ENCODE peak calls at places on chromosomes 1 and 21, in nine cellular contexts. One of them, this sample, is unnamed.

GRCh38 chr1:58861510-58861909 is 77.7 kb upstream of the JUN start:
- DNase-seq in endothelial cell: no peak
- DNase-seq in endodermal cell: no peak
- DNase-seq in neural crest cell: no peak
- DNase-seq in effector CD4-positive, alpha-beta T cell: no peak
- DNase-seq in GDM1: no peak
- DNase-seq in GM23248: peak; percentile 72
- DNase-seq in stomach: no peak
- DNase-seq in dorsolateral prefrontal cortex: no peak
- DNase-seq in this sample: no peak

GRCh38 chr1:220887202-220887867 is 8.1 kb downstream of the HLX start:
- DNase-seq in stomach: no peak
- DNase-seq in endodermal cell: peak; percentile 85
- DNase-seq in dorsolateral prefrontal cortex: no peak
- DNase-seq in endothelial cell: peak; percentile 37
- DNase-seq in effector CD4-positive, alpha-beta T cell: no peak
- DNase-seq in neural crest cell: no peak
- DNase-seq in GDM1: no peak
- DNase-seq in GM23248: peak; percentile 33
- DNase-seq in this sample: no peak

GRCh38 chr1:39592069-39592468 is 15.5 kb upstream of the PABPC4 start:
- DNase-seq in dorsolateral prefrontal cortex: no peak
- DNase-seq in endothelial cell: no peak
- DNase-seq in stomach: no peak
- DNase-seq in endodermal cell: no peak
- DNase-seq in effector CD4-positive, alpha-beta T cell: no peak
- DNase-seq in GDM1: no peak
- DNase-seq in GM23248: no peak
- DNase-seq in neural crest cell: no peak
- DNase-seq in this sample: no peak

GRCh38 chr1:53084589-53084971 is 22.6 kb downstream of the PODN start:
- DNase-seq in GDM1: no peak
- DNase-seq in GM23248: no peak
- DNase-seq in dorsolateral prefrontal cortex: no peak
- DNase-seq in effector CD4-positive, alpha-beta T cell: no peak
- DNase-seq in stomach: no peak
- DNase-seq in neural crest cell: no peak
- DNase-seq in endodermal cell: no peak
- DNase-seq in endothelial cell: no peak
- DNase-seq in this sample: no peak

GRCh38 chr21:39006653-39007417 is 176.4 kb downstream of the PSMG1 start:
- DNase-seq in GM23248: no peak
- DNase-seq in effector CD4-positive, alpha-beta T cell: no peak
- DNase-seq in neural crest cell: no peak
- DNase-seq in stomach: peak; percentile 64
- DNase-seq in GDM1: peak; percentile 60
- DNase-seq in endodermal cell: no peak
- DNase-seq in dorsolateral prefrontal cortex: peak; percentile 48
- DNase-seq in endothelial cell: no peak
- DNase-seq in this sample: peak; percentile 74

GRCh38 chr1:227753999-227754764 is 18.9 kb downstream of the SNAP47 start:
- DNase-seq in neural crest cell: no peak
- DNase-seq in stomach: no peak
- DNase-seq in effector CD4-positive, alpha-beta T cell: no peak
- DNase-seq in GM23248: peak; percentile 76
- DNase-seq in endothelial cell: no peak
- DNase-seq in dorsolateral prefrontal cortex: peak; percentile 64
- DNase-seq in endodermal cell: no peak
- DNase-seq in GDM1: no peak
- DNase-seq in this sample: peak; percentile 67

GRCh38 chr1:28538286-28538685 is 14.6 kb upstream of the TRNAU1AP start:
- DNase-seq in endothelial cell: no peak
- DNase-seq in endodermal cell: no peak
- DNase-seq in GDM1: no peak
- DNase-seq in effector CD4-positive, alpha-beta T cell: no peak
- DNase-seq in dorsolateral prefrontal cortex: no peak
- DNase-seq in stomach: no peak
- DNase-seq in neural crest cell: no peak
- DNase-seq in GM23248: no peak
- DNase-seq in this sample: no peak

GRCh38 chr1:30889506-30889905 is 19.1 kb downstream of the SDC3 start:
- DNase-seq in effector CD4-positive, alpha-beta T cell: no peak
- DNase-seq in endodermal cell: no peak
- DNase-seq in dorsolateral prefrontal cortex: no peak
- DNase-seq in GM23248: no peak
- DNase-seq in GDM1: no peak
- DNase-seq in neural crest cell: no peak
- DNase-seq in endothelial cell: no peak
- DNase-seq in stomach: no peak
- DNase-seq in this sample: no peak

GRCh38 chr1:1346501-1346890 is 2.7 kb downstream of the DVL1 start:
- DNase-seq in endodermal cell: no peak
- DNase-seq in GM23248: no peak
- DNase-seq in neural crest cell: no peak
- DNase-seq in dorsolateral prefrontal cortex: no peak
- DNase-seq in endothelial cell: no peak
- DNase-seq in GDM1: no peak
- DNase-seq in effector CD4-positive, alpha-beta T cell: no peak
- DNase-seq in stomach: no peak
- DNase-seq in this sample: no peak

GRCh38 chr1:208985231-208985630 is 598.3 kb upstream of the CAMK1G start:
- DNase-seq in GDM1: no peak
- DNase-seq in GM23248: no peak
- DNase-seq in endothelial cell: no peak
- DNase-seq in effector CD4-positive, alpha-beta T cell: no peak
- DNase-seq in neural crest cell: no peak
- DNase-seq in dorsolateral prefrontal cortex: no peak
- DNase-seq in stomach: no peak
- DNase-seq in endodermal cell: no peak
- DNase-seq in this sample: no peak

GRCh38 chr1:67211589-67212563 is 45.6 kb downstream of the IL23R start:
- DNase-seq in endothelial cell: peak; percentile 42
- DNase-seq in stomach: no peak
- DNase-seq in dorsolateral prefrontal cortex: no peak
- DNase-seq in endodermal cell: peak; percentile 61
- DNase-seq in GM23248: peak; percentile 58
- DNase-seq in neural crest cell: peak; percentile 27
- DNase-seq in effector CD4-positive, alpha-beta T cell: peak; percentile 33
- DNase-seq in GDM1: no peak
- DNase-seq in this sample: no peak

GRCh38 chr1:24501371-24502167 is 1.1 kb upstream of the RCAN3 start:
- DNase-seq in endodermal cell: no peak
- DNase-seq in dorsolateral prefrontal cortex: no peak
- DNase-seq in GM23248: peak; percentile 62
- DNase-seq in GDM1: peak; percentile 60
- DNase-seq in stomach: peak; percentile 32
- DNase-seq in effector CD4-positive, alpha-beta T cell: peak; percentile 28
- DNase-seq in endothelial cell: peak; percentile 12
- DNase-seq in neural crest cell: no peak
- DNase-seq in this sample: no peak

GRCh38 chr1:160768295-160768657 is 27.7 kb upstream of the LY9 start:
- DNase-seq in endodermal cell: peak; percentile 86
- DNase-seq in GDM1: peak; percentile 45
- DNase-seq in neural crest cell: no peak
- DNase-seq in endothelial cell: peak; percentile 50
- DNase-seq in effector CD4-positive, alpha-beta T cell: peak; percentile 73
- DNase-seq in dorsolateral prefrontal cortex: no peak
- DNase-seq in GM23248: peak; percentile 23
- DNase-seq in stomach: peak; percentile 58
- DNase-seq in this sample: peak; percentile 56

GRCh38 chr1:97903626-97904025 is 17.2 kb downstream of the DPYD start:
- DNase-seq in endothelial cell: no peak
- DNase-seq in endodermal cell: no peak
- DNase-seq in GDM1: no peak
- DNase-seq in GM23248: peak; percentile 55
- DNase-seq in effector CD4-positive, alpha-beta T cell: no peak
- DNase-seq in dorsolateral prefrontal cortex: no peak
- DNase-seq in stomach: no peak
- DNase-seq in neural crest cell: no peak
- DNase-seq in this sample: no peak

GRCh38 chr1:54325705-54326461 is 80.3 kb downstream of the SSBP3 start:
- DNase-seq in effector CD4-positive, alpha-beta T cell: no peak
- DNase-seq in GM23248: no peak
- DNase-seq in GDM1: no peak
- DNase-seq in endodermal cell: peak; percentile 61
- DNase-seq in dorsolateral prefrontal cortex: no peak
- DNase-seq in stomach: no peak
- DNase-seq in endothelial cell: no peak
- DNase-seq in neural crest cell: no peak
- DNase-seq in this sample: no peak

GRCh38 chr1:148362141-148362929 is 120.8 kb downstream of the PPIAL4G start:
- DNase-seq in GDM1: no peak
- DNase-seq in dorsolateral prefrontal cortex: no peak
- DNase-seq in GM23248: peak; percentile 85
- DNase-seq in stomach: peak; percentile 29
- DNase-seq in endothelial cell: no peak
- DNase-seq in endodermal cell: peak; percentile 91
- DNase-seq in effector CD4-positive, alpha-beta T cell: no peak
- DNase-seq in neural crest cell: no peak
- DNase-seq in this sample: no peak

GRCh38 chr1:55276671-55277376 is 61.7 kb upstream of the USP24 start:
- DNase-seq in GM23248: no peak
- DNase-seq in effector CD4-positive, alpha-beta T cell: no peak
- DNase-seq in stomach: no peak
- DNase-seq in neural crest cell: no peak
- DNase-seq in endothelial cell: no peak
- DNase-seq in GDM1: no peak
- DNase-seq in dorsolateral prefrontal cortex: no peak
- DNase-seq in endodermal cell: no peak
- DNase-seq in this sample: peak; percentile 80

GRCh38 chr1:101653482-101653946 is 343.2 kb downstream of the OLFM3 start:
- DNase-seq in endodermal cell: peak; percentile 88
- DNase-seq in effector CD4-positive, alpha-beta T cell: no peak
- DNase-seq in endothelial cell: peak; percentile 22
- DNase-seq in dorsolateral prefrontal cortex: no peak
- DNase-seq in GDM1: no peak
- DNase-seq in GM23248: peak; percentile 33
- DNase-seq in stomach: no peak
- DNase-seq in neural crest cell: no peak
- DNase-seq in this sample: no peak

GRCh38 chr1:36938807-36939206 is 95.5 kb downstream of the GRIK3 start:
- DNase-seq in stomach: no peak
- DNase-seq in dorsolateral prefrontal cortex: no peak
- DNase-seq in effector CD4-positive, alpha-beta T cell: no peak
- DNase-seq in endothelial cell: no peak
- DNase-seq in endodermal cell: no peak
- DNase-seq in GDM1: no peak
- DNase-seq in GM23248: peak; percentile 1
- DNase-seq in neural crest cell: no peak
- DNase-seq in this sample: no peak

GRCh38 chr21:34881894-34882371 is 167.2 kb downstream of the RUNX1 start:
- DNase-seq in dorsolateral prefrontal cortex: no peak
- DNase-seq in endodermal cell: no peak
- DNase-seq in stomach: no peak
- DNase-seq in effector CD4-positive, alpha-beta T cell: no peak
- DNase-seq in GDM1: no peak
- DNase-seq in endothelial cell: no peak
- DNase-seq in neural crest cell: no peak
- DNase-seq in GM23248: peak; percentile 86
- DNase-seq in this sample: no peak

GRCh38 chr1:229218612-229219025 is 52.3 kb upstream of the RAB4A start:
- DNase-seq in endodermal cell: no peak
- DNase-seq in effector CD4-positive, alpha-beta T cell: no peak
- DNase-seq in neural crest cell: no peak
- DNase-seq in GM23248: no peak
- DNase-seq in endothelial cell: no peak
- DNase-seq in dorsolateral prefrontal cortex: no peak
- DNase-seq in stomach: no peak
- DNase-seq in GDM1: no peak
- DNase-seq in this sample: no peak

GRCh38 chr1:174428033-174428432 is 19.7 kb upstream of the GPR52 start:
- DNase-seq in dorsolateral prefrontal cortex: no peak
- DNase-seq in effector CD4-positive, alpha-beta T cell: no peak
- DNase-seq in GDM1: no peak
- DNase-seq in neural crest cell: no peak
- DNase-seq in stomach: no peak
- DNase-seq in endodermal cell: no peak
- DNase-seq in endothelial cell: no peak
- DNase-seq in GM23248: no peak
- DNase-seq in this sample: no peak

GRCh38 chr1:21532496-21532895 is 23.3 kb downstream of the ALPL start:
- DNase-seq in endothelial cell: no peak
- DNase-seq in endodermal cell: no peak
- DNase-seq in GM23248: no peak
- DNase-seq in stomach: no peak
- DNase-seq in GDM1: no peak
- DNase-seq in neural crest cell: no peak
- DNase-seq in effector CD4-positive, alpha-beta T cell: no peak
- DNase-seq in dorsolateral prefrontal cortex: no peak
- DNase-seq in this sample: no peak

GRCh38 chr21:43665879-43666278 is 6.5 kb downstream of the RRP1B start:
- DNase-seq in effector CD4-positive, alpha-beta T cell: no peak
- DNase-seq in dorsolateral prefrontal cortex: no peak
- DNase-seq in endodermal cell: no peak
- DNase-seq in GM23248: no peak
- DNase-seq in stomach: no peak
- DNase-seq in endothelial cell: no peak
- DNase-seq in GDM1: no peak
- DNase-seq in neural crest cell: no peak
- DNase-seq in this sample: no peak

GRCh38 chr21:45322231-45322959 is 34.7 kb upstream of the POFUT2 start:
- DNase-seq in neural crest cell: no peak
- DNase-seq in dorsolateral prefrontal cortex: no peak
- DNase-seq in effector CD4-positive, alpha-beta T cell: no peak
- DNase-seq in GDM1: no peak
- DNase-seq in stomach: no peak
- DNase-seq in endodermal cell: peak; percentile 46
- DNase-seq in GM23248: no peak
- DNase-seq in endothelial cell: no peak
- DNase-seq in this sample: no peak

GRCh38 chr1:1996207-1996651 is 7.4 kb downstream of the CFAP74 start:
- DNase-seq in GDM1: no peak
- DNase-seq in effector CD4-positive, alpha-beta T cell: no peak
- DNase-seq in dorsolateral prefrontal cortex: no peak
- DNase-seq in neural crest cell: no peak
- DNase-seq in endothelial cell: no peak
- DNase-seq in GM23248: no peak
- DNase-seq in endodermal cell: no peak
- DNase-seq in stomach: no peak
- DNase-seq in this sample: no peak

GRCh38 chr1:157189986-157190982 is 52.1 kb upstream of the ETV3 start:
- DNase-seq in GM23248: no peak
- DNase-seq in dorsolateral prefrontal cortex: no peak
- DNase-seq in endothelial cell: no peak
- DNase-seq in endodermal cell: peak; percentile 34
- DNase-seq in GDM1: no peak
- DNase-seq in effector CD4-positive, alpha-beta T cell: no peak
- DNase-seq in stomach: no peak
- DNase-seq in neural crest cell: no peak
- DNase-seq in this sample: no peak

GRCh38 chr1:29454616-29455380 is 218.5 kb downstream of the PTPRU start:
- DNase-seq in neural crest cell: no peak
- DNase-seq in dorsolateral prefrontal cortex: no peak
- DNase-seq in effector CD4-positive, alpha-beta T cell: no peak
- DNase-seq in stomach: no peak
- DNase-seq in endodermal cell: no peak
- DNase-seq in endothelial cell: no peak
- DNase-seq in GDM1: no peak
- DNase-seq in GM23248: no peak
- DNase-seq in this sample: no peak

GRCh38 chr1:50978852-50979781 is 9.1 kb downstream of the CDKN2C start:
- DNase-seq in dorsolateral prefrontal cortex: no peak
- DNase-seq in GDM1: no peak
- DNase-seq in effector CD4-positive, alpha-beta T cell: no peak
- DNase-seq in endothelial cell: peak; percentile 7
- DNase-seq in stomach: no peak
- DNase-seq in GM23248: no peak
- DNase-seq in endodermal cell: peak; percentile 51
- DNase-seq in neural crest cell: no peak
- DNase-seq in this sample: no peak

GRCh38 chr1:116982319-116983004 is 19.1 kb upstream of the CD101 start:
- DNase-seq in dorsolateral prefrontal cortex: no peak
- DNase-seq in endothelial cell: no peak
- DNase-seq in neural crest cell: no peak
- DNase-seq in endodermal cell: peak; percentile 83
- DNase-seq in effector CD4-positive, alpha-beta T cell: no peak
- DNase-seq in GM23248: no peak
- DNase-seq in stomach: no peak
- DNase-seq in GDM1: no peak
- DNase-seq in this sample: no peak

GRCh38 chr1:234975122-234975940 is 153.3 kb downstream of the TOMM20 start:
- DNase-seq in stomach: no peak
- DNase-seq in dorsolateral prefrontal cortex: no peak
- DNase-seq in neural crest cell: no peak
- DNase-seq in effector CD4-positive, alpha-beta T cell: no peak
- DNase-seq in GDM1: no peak
- DNase-seq in endodermal cell: peak; percentile 63
- DNase-seq in GM23248: peak; percentile 91
- DNase-seq in endothelial cell: no peak
- DNase-seq in this sample: no peak

This sample was measured in psoas muscle.